ENCODE peak calls at places on chromosomes 2 and 18, in seven cellular contexts. J, H, Q, D, M, B and Y are unnamed samples.

GRCh38 chr18:61400714-61401113 is 67.5 kb downstream of the CDH20 start:
- DNase-seq in Q (peak), M (no peak), J (peak), H (peak), B (no peak), D (no peak), Y (no peak)

GRCh38 chr2:137951606-137952005 is 12.7 kb upstream of the HNMT start:
- DNase-seq in M (no peak), D (no peak), H (peak), B (no peak), J (peak), Q (peak), Y (no peak)

GRCh38 chr2:238493880-238494572 is 67.3 kb downstream of the ASB1 start:
- DNase-seq in M (no peak), B (peak), J (no peak), D (no peak), Q (no peak), H (no peak), Y (no peak)

GRCh38 chr2:215556979-215557378 is 121.1 kb upstream of the FN1 start:
- DNase-seq in M (no peak), D (no peak), B (no peak), J (peak), Q (peak), H (no peak), Y (no peak)

GRCh38 chr2:105768961-105769452 is 24.3 kb downstream of the NCK2 start:
- DNase-seq in Q (peak), D (no peak), H (peak), B (no peak), M (no peak), J (no peak), Y (no peak)

GRCh38 chr2:134327367-134327766 is 73.5 kb downstream of the MGAT5 start:
- DNase-seq in H (peak), B (no peak), M (no peak), J (peak), D (no peak), Q (peak), Y (no peak)

GRCh38 chr2:64657416-64657815 is 3.7 kb upstream of the SERTAD2 start:
- DNase-seq in M (no peak), Q (no peak), H (no peak), D (no peak), J (no peak), B (no peak), Y (no peak)

GRCh38 chr2:25305809-25306208 is 35.9 kb downstream of the DNMT3A start:
- DNase-seq in J (peak), H (no peak), M (peak), Q (no peak), D (peak), B (no peak), Y (peak)

GRCh38 chr2:41990688-41991087 is 57.1 kb upstream of the PKDCC start:
- DNase-seq in J (peak), D (no peak), H (peak), Q (peak), B (no peak), M (no peak), Y (no peak)

GRCh38 chr2:36352024-36352398 is 3.6 kb upstream of the CRIM1 start:
- DNase-seq in D (no peak), B (no peak), M (no peak), Q (peak), H (no peak), J (peak), Y (no peak)

GRCh38 chr18:79632765-79633164 is 46.8 kb upstream of the CTDP1 start:
- DNase-seq in B (no peak), J (no peak), M (no peak), H (no peak), Q (no peak), D (no peak), Y (no peak)

GRCh38 chr2:189613650-189614420 is 33.2 kb upstream of the SLC40A1 start:
- DNase-seq in D (peak), J (peak), M (peak), B (no peak), H (peak), Q (no peak), Y (no peak)

GRCh38 chr2:108594982-108595464 is 60.8 kb downstream of the LIMS1 start:
- DNase-seq in D (no peak), B (no peak), H (peak), M (no peak), Q (peak), J (peak), Y (peak)

GRCh38 chr18:77000527-77000926 is 132.1 kb downstream of the MBP start:
- DNase-seq in B (peak), M (no peak), D (peak), H (peak), J (peak), Q (peak), Y (no peak)

GRCh38 chr2:105604938-105605337 is 139.8 kb upstream of the NCK2 start:
- DNase-seq in D (peak), M (peak), H (no peak), B (no peak), Q (no peak), J (peak), Y (no peak)

GRCh38 chr2:131148426-131148825 is 43.3 kb downstream of the PLEKHB2 start:
- DNase-seq in H (no peak), M (no peak), D (peak), B (no peak), J (no peak), Q (no peak), Y (no peak)

GRCh38 chr18:23229472-23229871 is 94.2 kb downstream of the CABLES1 start:
- DNase-seq in H (no peak), Q (peak), M (no peak), D (no peak), B (no peak), J (peak), Y (no peak)

GRCh38 chr2:227033471-227034148 is 130.4 kb downstream of the COL4A4 start:
- DNase-seq in B (peak), D (peak), M (no peak), Q (peak), H (peak), J (peak), Y (no peak)

GRCh38 chr2:3405876-3406275 is 26.4 kb downstream of the TRAPPC12 start:
- DNase-seq in D (no peak), M (peak), Q (no peak), H (no peak), J (peak), B (no peak), Y (no peak)

GRCh38 chr2:3408781-3409180 is 29.3 kb downstream of the TRAPPC12 start:
- DNase-seq in Q (no peak), J (no peak), B (no peak), H (no peak), M (no peak), D (no peak), Y (no peak)

GRCh38 chr2:3406501-3406900 is 27.0 kb downstream of the TRAPPC12 start:
- DNase-seq in B (no peak), M (peak), Q (no peak), J (no peak), D (no peak), H (no peak), Y (no peak)

GRCh38 chr2:3411103-3411502 is 31.6 kb downstream of the TRAPPC12 start:
- DNase-seq in D (no peak), H (no peak), M (no peak), J (no peak), Q (no peak), B (no peak), Y (no peak)

GRCh38 chr2:3409627-3410170 is 30.2 kb downstream of the TRAPPC12 start:
- DNase-seq in D (no peak), M (no peak), H (no peak), B (no peak), J (no peak), Q (no peak), Y (no peak)
- H3K4me3 ChIP-seq in D (no peak), M (no peak), H (no peak), B (no peak), J (no peak), Q (no peak), Y (no peak)

GRCh38 chr18:26840965-26841364 is 24.5 kb downstream of the AQP4 start:
- DNase-seq in Q (no peak), M (no peak), H (no peak), J (no peak), B (no peak), D (no peak), Y (no peak)
- TF ChIP-seq CTCF in Q (no peak), M (no peak), H (no peak), J (no peak), B (peak), D (no peak), Y (no peak)

DNA sequence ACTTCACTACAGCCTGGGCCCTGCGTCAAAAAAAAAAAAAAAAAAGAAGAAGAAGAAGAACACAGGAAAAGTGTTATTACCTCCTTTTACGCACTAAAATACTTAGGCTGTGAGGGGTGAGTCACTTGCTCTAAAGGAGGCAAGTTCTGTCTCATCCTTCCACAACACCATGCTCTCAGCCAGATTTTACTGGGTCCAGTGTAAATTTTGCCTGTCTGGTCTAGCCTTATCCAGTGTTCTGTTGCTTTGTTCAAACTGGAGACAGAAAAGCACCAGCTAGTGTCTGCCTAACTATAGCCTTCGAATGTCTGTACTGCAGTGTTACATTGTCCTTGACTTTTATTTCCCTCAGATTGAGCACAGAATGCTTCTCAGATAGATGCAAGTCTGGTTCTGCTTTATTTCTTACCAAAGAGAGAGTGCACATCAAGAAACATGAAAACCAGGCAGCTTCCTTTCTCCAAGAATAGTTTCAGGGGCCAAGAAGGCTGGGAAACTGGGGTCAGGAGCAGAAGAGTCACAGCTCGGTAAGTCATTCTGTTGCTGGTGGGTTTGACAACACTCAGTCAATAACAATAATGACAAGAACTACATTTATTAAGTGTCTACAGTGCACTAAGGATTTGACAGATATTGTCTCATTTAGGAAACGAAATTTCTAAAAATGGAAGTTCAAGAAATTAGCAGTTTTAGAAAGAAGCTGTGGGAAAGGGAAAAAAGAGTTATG is 3.1 kb upstream of the MSGN1 start:
- DNase-seq in J (no peak), Q (peak), D (no peak), M (no peak), H (peak), B (no peak), Y (no peak)
- H3K4me3 ChIP-seq in J (no peak), Q (no peak), D (no peak), M (peak), H (no peak), B (no peak), Y (no peak)

GRCh38 chr2:159680692-159681091 is 31.6 kb upstream of the MARCHF7 start:
- DNase-seq in H (no peak), B (no peak), D (no peak), J (no peak), M (no peak), Q (no peak), Y (no peak)

DNA sequence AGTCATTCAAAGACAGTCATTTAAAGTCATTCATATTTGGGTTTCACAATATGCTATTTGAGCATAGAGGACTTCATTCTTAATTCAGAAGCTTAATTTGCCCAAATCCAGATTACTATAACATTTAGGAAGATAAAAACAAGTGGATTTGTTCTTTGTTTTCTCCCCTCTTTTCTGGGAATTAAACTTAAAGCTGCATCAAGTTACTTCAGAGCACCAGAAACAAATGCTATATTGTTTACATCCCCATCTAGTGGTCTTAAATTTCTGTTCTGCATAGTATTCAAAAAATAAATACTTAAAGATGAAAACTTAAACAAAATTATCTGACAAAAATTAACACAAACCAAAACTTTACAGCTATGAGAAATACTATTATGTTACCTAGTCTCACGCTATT is 34.7 kb upstream of the MARCHF7 start:
- DNase-seq in B (no peak), M (no peak), D (no peak), J (peak), H (no peak), Q (peak), Y (no peak)
- TF ChIP-seq CTCF in B (no peak), M (peak), D (peak), J (peak), H (no peak), Q (peak), Y (no peak)

DNA sequence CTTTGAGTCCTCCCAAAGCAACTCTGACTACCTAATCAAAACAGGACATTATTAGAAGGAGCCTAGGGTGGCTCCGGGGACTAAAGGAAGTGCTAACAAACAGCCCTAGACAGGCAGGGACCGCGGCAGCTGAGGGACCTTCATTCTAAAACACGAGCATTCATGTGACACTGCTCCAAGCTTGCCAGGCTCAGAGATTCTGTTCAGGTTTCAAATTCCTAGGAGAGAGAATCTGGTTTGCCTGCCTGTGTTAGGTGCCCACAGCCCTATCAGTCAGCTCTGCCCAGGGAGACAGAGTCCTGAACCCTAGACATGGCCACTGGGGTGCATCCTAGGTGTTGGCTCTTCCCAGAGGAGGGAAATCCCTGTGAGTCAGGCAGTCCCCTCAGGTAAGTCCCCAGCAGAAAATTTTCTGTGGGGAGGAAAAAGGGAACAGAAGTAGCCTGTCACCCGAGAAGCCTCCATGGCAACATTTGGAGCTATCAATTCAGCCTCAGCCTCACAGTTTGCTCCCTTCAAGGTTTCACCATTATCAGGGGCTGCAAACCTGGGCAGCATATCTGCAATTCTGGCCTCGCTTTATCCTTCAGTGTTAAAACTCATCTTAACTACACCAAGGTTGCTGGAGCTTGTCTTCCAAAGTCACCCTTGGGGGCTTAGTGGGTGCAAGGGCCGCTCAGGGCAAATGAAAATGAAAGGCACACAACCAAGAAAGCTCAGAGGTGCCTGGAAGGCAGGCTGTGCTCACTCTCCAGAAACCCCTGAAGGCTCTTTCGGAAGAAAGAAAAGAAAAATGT is 28.6 kb downstream of the PCBP1 start:
- DNase-seq in M (peak), H (no peak), D (peak), Q (no peak), B (no peak), J (no peak), Y (no peak)
- H3K4me3 ChIP-seq in M (peak), H (no peak), D (no peak), Q (no peak), B (no peak), J (no peak), Y (no peak)

DNA sequence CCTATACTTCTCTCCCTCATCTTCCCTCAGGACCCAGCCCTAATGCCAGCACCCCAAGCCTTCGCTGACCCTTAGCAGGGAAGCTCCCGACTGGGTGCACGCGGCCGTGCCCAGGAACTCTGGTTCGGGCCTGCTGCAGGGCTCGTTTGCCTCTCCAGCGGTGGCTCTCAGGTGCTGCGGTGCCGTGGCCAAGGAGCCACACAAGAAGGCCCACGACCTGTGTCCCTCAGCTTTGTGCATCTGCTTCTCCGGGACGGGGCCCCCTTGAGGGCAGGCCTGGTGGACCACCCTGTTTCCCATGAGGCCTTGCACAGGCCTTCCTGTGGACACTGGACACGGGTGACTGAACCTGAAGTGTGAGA is 17.7 kb downstream of the BOK start:
- DNase-seq in M (no peak), D (no peak), H (no peak), Q (no peak), J (no peak), B (no peak), Y (no peak)
- TF ChIP-seq CTCF in M (no peak), D (no peak), H (peak), Q (no peak), J (no peak), B (peak), Y (no peak)

DNA sequence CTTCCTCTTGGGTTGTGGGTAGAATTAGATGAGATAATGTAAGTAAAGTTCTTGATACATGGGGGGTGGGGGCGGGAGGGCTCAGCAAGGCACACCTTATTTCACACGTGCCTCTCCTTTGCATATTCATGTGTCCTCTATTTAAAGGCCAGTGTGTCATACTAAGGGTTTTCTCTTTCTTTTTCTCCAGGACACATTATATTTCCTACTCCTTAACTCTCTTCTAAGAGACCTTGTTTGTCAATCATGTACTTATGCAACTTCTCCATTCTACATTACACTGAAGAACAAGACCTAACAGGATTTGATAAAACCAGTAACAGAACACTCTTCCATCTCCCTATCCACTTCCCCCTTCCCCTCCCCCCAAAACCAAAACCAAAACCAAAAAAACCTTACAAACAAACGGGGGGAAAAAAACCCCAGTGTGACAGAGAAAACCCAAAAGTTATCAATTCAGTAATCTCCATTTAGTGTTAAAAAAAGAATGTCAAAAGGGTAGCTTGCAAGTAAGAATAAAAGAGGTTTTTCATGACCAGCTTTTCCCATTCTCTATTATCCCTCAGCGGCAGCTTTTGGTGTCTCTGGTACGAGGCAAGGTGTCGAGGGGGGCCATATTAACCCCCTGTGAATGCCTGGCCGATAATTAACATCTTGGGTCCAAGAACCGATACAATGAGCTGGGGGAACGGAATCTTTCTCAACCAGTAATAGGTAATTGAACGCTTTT is 190.9 kb upstream of the TCF4 start:
- DNase-seq in H (no peak), D (no peak), Q (peak), J (peak), M (no peak), B (no peak), Y (no peak)
- H3K4me3 ChIP-seq in H (peak), D (no peak), Q (peak), J (peak), M (peak), B (peak), Y (peak)

GRCh38 chr2:120856421-120856862 is 120.8 kb downstream of the GLI2 start:
- DNase-seq in B (no peak), H (peak), D (no peak), M (no peak), Q (peak), J (peak), Y (no peak)

GRCh38 chr2:120855855-120856405 is 120.3 kb downstream of the GLI2 start:
- DNase-seq in D (no peak), Q (no peak), M (no peak), H (no peak), J (no peak), B (no peak), Y (no peak)

GRCh38 chr2:120857931-120858330 is 122.3 kb downstream of the GLI2 start:
- DNase-seq in D (no peak), Q (no peak), J (no peak), M (no peak), B (no peak), H (no peak), Y (no peak)

GRCh38 chr2:120858361-120858760 is 122.7 kb downstream of the GLI2 start:
- DNase-seq in B (no peak), D (no peak), H (no peak), J (no peak), Q (no peak), M (no peak), Y (no peak)

GRCh38 chr2:120857422-120857821 is 121.8 kb downstream of the GLI2 start:
- DNase-seq in H (no peak), Q (no peak), M (no peak), J (no peak), B (no peak), D (no peak), Y (no peak)
- TF ChIP-seq CTCF in H (no peak), Q (no peak), M (no peak), J (no peak), B (no peak), D (no peak), Y (no peak)